ENCODE peak calls at places on chromosome 4, in seven cellular contexts. B is testis, L is upper lobe of left lung, Y is heart left ventricle, M is mesendoderm, W is neural progenitor cell, Z is brain microvascular endothelial cell. P is an unnamed sample.
A peak's percentile ranks its signal among the peaks of the same experiment; 100 is the strongest.

GRCh38 chr4:6893449-6894085 is 16.1 kb upstream of the TBC1D14 start:
- DNase-seq in B (no peak), L (no peak), Y (no peak), M (no peak), W (no peak), Z (peak; percentile 31), P (no peak)

GRCh38 chr4:137531951-137532868 is at the start of gene PCDH18:
- DNase-seq in L (no peak), M (peak; percentile 90), W (peak; percentile 95), Z (peak; percentile 96), Y (peak; percentile 90), B (peak; percentile 94), P (peak; percentile 39)

GRCh38 chr4:116515959-116516358 is 569.4 kb downstream of the TRAM1L1 start:
- DNase-seq in L (no peak), Y (no peak), Z (no peak), W (no peak), B (no peak), M (peak; percentile 13), P (no peak)

GRCh38 chr4:55175779-55176231 is 50.4 kb upstream of the KDR start:
- DNase-seq in Y (no peak), B (no peak), W (no peak), L (no peak), M (peak; percentile 95), Z (peak; percentile 61), P (no peak)

GRCh38 chr4:163107754-163108153 is 58.9 kb downstream of the NAF1 start:
- DNase-seq in Z (peak; percentile 27), Y (no peak), B (no peak), M (no peak), L (no peak), W (no peak), P (no peak)

GRCh38 chr4:541271-541670 is 34.8 kb downstream of the TMEM271 start:
- DNase-seq in M (no peak), Z (no peak), W (no peak), B (no peak), L (no peak), Y (no peak), P (no peak)

GRCh38 chr4:78528327-78528726 is 23.2 kb upstream of the ANXA3 start:
- DNase-seq in Z (peak; percentile 40), W (no peak), M (no peak), Y (no peak), B (no peak), L (no peak), P (no peak)

GRCh38 chr4:78735697-78736096 is 40.5 kb upstream of the BMP2K start:
- DNase-seq in L (no peak), W (no peak), M (no peak), Z (no peak), Y (no peak), B (no peak), P (no peak)

GRCh38 chr4:8908206-8908893 is 36.7 kb upstream of the HMX1 start:
- DNase-seq in M (no peak), B (peak; percentile 6), Y (peak; percentile 2), Z (no peak), W (no peak), L (peak; percentile 73), P (peak; percentile 61)

GRCh38 chr4:60443068-60443467 is 757.1 kb upstream of the ADGRL3 start:
- DNase-seq in B (no peak), W (no peak), Z (no peak), Y (no peak), M (no peak), L (no peak), P (no peak)

GRCh38 chr4:147312376-147313046 is 168.4 kb upstream of the EDNRA start:
- DNase-seq in L (no peak), B (no peak), Z (no peak), M (peak; percentile 14), W (peak; percentile 13), Y (no peak), P (no peak)

GRCh38 chr4:150108693-150109092 is 30.4 kb downstream of the DCLK2 start:
- DNase-seq in M (no peak), B (no peak), Z (no peak), W (no peak), Y (no peak), L (no peak), P (no peak)

GRCh38 chr4:10108818-10109783 is 7.5 kb downstream of the WDR1 start:
- DNase-seq in Z (no peak), M (no peak), W (no peak), L (no peak), B (no peak), Y (no peak), P (peak; percentile 34)

GRCh38 chr4:10113362-10114047 is 3.1 kb downstream of the WDR1 start:
- DNase-seq in M (no peak), Y (no peak), W (no peak), Z (no peak), L (no peak), B (no peak), P (no peak)

GRCh38 chr4:10112658-10113284 is 3.8 kb downstream of the WDR1 start:
- DNase-seq in W (no peak), M (no peak), Z (no peak), B (no peak), Y (no peak), L (no peak), P (no peak)

GRCh38 chr4:10109995-10110670 is 6.5 kb downstream of the WDR1 start:
- DNase-seq in Y (no peak), Z (no peak), B (no peak), L (no peak), W (no peak), M (no peak), P (peak; percentile 33)

DNA sequence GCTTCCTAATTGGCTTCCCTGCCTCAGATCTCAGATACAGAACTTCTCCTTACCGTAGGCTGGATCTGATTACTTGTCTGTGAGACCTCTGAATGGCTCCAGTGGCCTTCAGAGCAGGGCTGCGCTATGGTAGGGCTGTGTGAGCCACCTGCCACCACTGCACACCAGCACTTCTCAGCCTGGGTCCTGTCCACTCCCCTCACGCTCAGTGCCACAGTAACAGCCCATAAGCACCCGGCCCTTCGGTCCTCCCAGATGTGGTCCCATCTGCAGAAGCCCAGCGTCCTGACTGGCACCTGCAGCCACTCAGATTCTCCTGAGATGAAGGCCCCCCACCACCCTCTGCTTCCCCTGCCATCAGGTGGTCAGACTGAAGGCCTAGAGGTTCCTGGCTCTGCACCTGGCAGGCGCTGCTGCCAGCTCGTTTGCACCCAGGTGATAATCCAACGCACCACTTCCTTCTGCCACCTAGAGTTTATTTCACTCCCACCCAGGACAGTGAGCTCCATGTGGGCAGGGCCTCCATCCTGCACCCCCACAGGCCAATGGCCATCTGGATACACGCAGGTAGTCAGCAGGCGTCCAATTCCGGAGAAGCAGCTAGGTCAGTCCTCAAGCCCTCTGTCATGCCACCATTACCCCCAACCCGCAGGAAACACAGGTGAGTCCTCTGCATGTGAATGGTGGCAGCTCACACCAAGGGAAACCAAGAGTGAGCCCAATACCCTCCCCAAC is 5.4 kb downstream of the WDR1 start:
- DNase-seq in B (no peak), Y (no peak), W (no peak), L (no peak), M (no peak), Z (no peak), P (peak; percentile 83)
- H3K36me3 ChIP-seq in B (peaks cover 2% of the 10 kb centered on the region), Y (peaks cover 2% of the 10 kb centered on the region), W (no peaks in the 10 kb centered on the region), L (peaks cover 5% of the 10 kb centered on the region), M (peaks cover 10% of the 10 kb centered on the region), Z (peaks cover 91% of the 10 kb centered on the region), P (peaks cover 37% of the 10 kb centered on the region)

DNA sequence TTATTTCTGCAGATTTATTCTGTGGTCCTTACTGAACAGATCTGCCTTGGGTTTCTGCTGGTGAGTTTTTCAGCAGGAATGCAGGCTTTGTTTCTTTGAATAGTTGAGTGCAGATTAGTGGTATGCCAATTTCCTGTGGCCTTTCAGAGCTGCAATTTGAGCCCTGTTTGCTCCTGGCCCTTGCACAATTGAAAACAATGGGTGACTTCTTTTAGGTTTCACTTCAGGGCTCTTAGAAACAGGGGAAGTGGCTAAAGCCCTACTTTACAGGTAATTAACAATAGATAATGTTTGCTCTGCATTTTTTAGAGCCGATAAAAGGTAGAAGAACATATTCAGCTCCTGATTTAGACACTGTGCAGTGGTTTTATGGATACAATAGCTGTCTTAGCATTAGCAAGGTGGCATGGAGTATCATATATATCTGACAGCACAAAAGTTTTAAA is 21.9 kb downstream of the SPRY1 start:
- DNase-seq in Y (no peak), B (no peak), W (peak; percentile 92), Z (peak; percentile 90), L (no peak), M (peak; percentile 97), P (peak; percentile 71)
- H3K4me3 ChIP-seq in Y (no peak overlapping the region), B (no peak overlapping the region), W (peak overlapping the region; percentile 36), Z (no peak overlapping the region), L (no peak overlapping the region), M (no peak overlapping the region), P (no peak overlapping the region)

GRCh38 chr4:119498520-119498919 is 130.1 kb downstream of the PDE5A start:
- DNase-seq in B (peak; percentile 72), Y (peak; percentile 25), Z (peak; percentile 43), M (peak; percentile 5), W (no peak), L (no peak), P (no peak)
- H3K36me3 ChIP-seq in B (no peaks in the 10 kb centered on the region), Y (peaks cover 2% of the 10 kb centered on the region), Z (peaks cover 8% of the 10 kb centered on the region), M (no peaks in the 10 kb centered on the region), W (peaks cover 25% of the 10 kb centered on the region), L (peaks cover 4% of the 10 kb centered on the region), P (peaks cover 2% of the 10 kb centered on the region)

GRCh38 chr4:151325320-151326246 is at the start of gene SH3D19:
- DNase-seq in W (peak; percentile 78), B (peak; percentile 82), Z (peak; percentile 13), L (peak; percentile 92), Y (peak; percentile 83), M (peak; percentile 82), P (peak; percentile 80)
- H3K4me3 ChIP-seq in W (peak within 1 kb of the TSS; percentile 72), B (peak within 1 kb of the TSS; percentile 83), Z (peak within 1 kb of the TSS; percentile 71), L (peak within 1 kb of the TSS; percentile 81), Y (peak within 1 kb of the TSS; percentile 74), M (peak within 1 kb of the TSS; percentile 84), P (peak within 1 kb of the TSS; percentile 72)

DNA sequence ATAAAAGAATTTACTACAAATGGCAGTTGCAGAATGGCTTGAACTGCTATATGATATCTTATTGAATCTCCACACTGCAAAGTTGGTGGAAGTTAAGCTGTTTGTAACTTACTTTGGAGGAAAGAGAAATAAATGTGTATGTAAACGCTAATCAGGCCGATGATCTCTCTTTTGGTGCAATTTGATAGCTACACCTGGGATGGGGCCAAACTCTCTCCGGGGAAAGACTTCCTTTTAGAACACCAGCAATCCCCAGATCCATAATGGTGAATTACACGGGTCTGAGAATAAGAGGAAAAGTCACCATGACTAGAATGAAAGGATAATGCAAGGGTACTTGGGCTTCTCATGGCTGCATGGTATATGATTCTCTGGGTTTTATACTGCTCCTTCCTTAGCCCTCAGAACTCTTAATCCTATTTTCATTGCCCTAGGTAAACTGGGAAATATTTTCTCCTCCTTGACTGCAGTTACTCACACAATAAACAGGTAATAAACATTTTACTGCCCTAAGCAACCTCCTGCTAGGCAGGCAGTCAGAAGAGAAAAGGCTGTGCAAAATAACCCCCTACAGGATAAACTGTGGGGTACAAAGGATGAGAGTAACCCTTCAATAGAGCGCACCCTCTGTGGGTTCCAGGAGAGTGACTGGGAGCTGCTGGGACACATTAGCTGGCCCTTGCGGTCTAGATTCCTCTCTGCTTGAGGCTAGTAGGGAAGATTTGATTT is 109.3 kb downstream of the MGST2 start:
- DNase-seq in Y (no peak), M (peak; percentile 42), W (peak; percentile 29), L (no peak), B (no peak), Z (no peak), P (peak; percentile 61)
- H3K36me3 ChIP-seq in Y (no peaks in the 10 kb centered on the region), M (no peaks in the 10 kb centered on the region), W (no peaks in the 10 kb centered on the region), L (no peaks in the 10 kb centered on the region), B (no peaks in the 10 kb centered on the region), Z (no peaks in the 10 kb centered on the region), P (no peaks in the 10 kb centered on the region)

GRCh38 chr4:3388461-3389185 is 53.1 kb upstream of the HGFAC start:
- DNase-seq in B (no peak), Y (no peak), L (peak; percentile 70), Z (peak; percentile 87), W (no peak), M (no peak), P (peak; percentile 82)
- H3K4me3 ChIP-seq in B (no peak overlapping the region), Y (no peak overlapping the region), L (peak overlapping the region; percentile 37), Z (peak overlapping the region; percentile 40), W (no peak overlapping the region), M (no peak overlapping the region), P (no peak overlapping the region)

P was measured in H7.